ENCODE peak calls at places on chromosomes 1 and 21, in seven cellular contexts. P is lower lobe of right lung; H is CD4-positive, CD25-positive, alpha-beta regulatory T cell; F is ascending aorta; L is GM23338; B is right cardiac atrium; E is PC-3. J is an unnamed sample.

GRCh38 chr1:175319112-175319911 is 126.7 kb upstream of the KIAA0040 start:
- DNase-seq in H (peak; percentile 76), B (peak; percentile 91), P (peak; percentile 73), L (peak; percentile 84), F (peak; percentile 83), E (peak; percentile 79), J (no peak)

GRCh38 chr1:210397681-210398080 is 69.0 kb downstream of the HHAT start:
- DNase-seq in H (no peak), B (no peak), E (no peak), F (no peak), P (no peak), L (no peak), J (no peak)

GRCh38 chr1:58983159-58983558 is 199.3 kb upstream of the JUN start:
- DNase-seq in F (no peak), B (no peak), L (no peak), H (no peak), P (no peak), E (no peak), J (no peak)

GRCh38 chr1:41661428-41662060 is 177.1 kb upstream of the EDN2 start:
- DNase-seq in E (no peak), P (peak; percentile 60), H (no peak), F (peak; percentile 72), L (peak; percentile 25), B (peak; percentile 74), J (no peak)

GRCh38 chr1:14118691-14119485 is 418.9 kb downstream of the PRDM2 start:
- DNase-seq in L (no peak), H (no peak), F (no peak), E (no peak), P (no peak), B (no peak), J (no peak)

GRCh38 chr1:77281491-77282186 is at the start of gene AK5:
- DNase-seq in H (peak; percentile 49), F (peak; percentile 61), L (peak; percentile 75), E (peak; percentile 46), P (peak; percentile 41), B (peak; percentile 55), J (no peak)

GRCh38 chr1:19065526-19066247 is 109.2 kb upstream of the IFFO2 start:
- DNase-seq in B (no peak), F (no peak), H (no peak), P (peak; percentile 76), L (no peak), E (no peak), J (no peak)

GRCh38 chr1:184027751-184028682 is 9.5 kb downstream of the COLGALT2 start:
- DNase-seq in P (no peak), H (no peak), E (no peak), B (no peak), L (no peak), F (no peak), J (no peak)

GRCh38 chr1:240151126-240151735 is 59.5 kb downstream of the FMN2 start:
- DNase-seq in B (no peak), H (no peak), E (peak; percentile 52), F (no peak), P (no peak), L (no peak), J (no peak)

GRCh38 chr1:170095976-170096725 is 21.7 kb upstream of the KIFAP3 start:
- DNase-seq in F (no peak), H (no peak), L (no peak), E (no peak), P (no peak), B (no peak), J (no peak)

GRCh38 chr1:15249032-15249601 is 2.1 kb downstream of the FHAD1 start:
- DNase-seq in H (peak; percentile 44), L (no peak), B (no peak), E (no peak), P (no peak), F (no peak), J (no peak)

GRCh38 chr1:20329793-20330542 is 39.3 kb downstream of the VWA5B1 start:
- DNase-seq in F (no peak), E (no peak), L (peak; percentile 55), P (no peak), H (no peak), B (peak; percentile 20), J (no peak)

GRCh38 chr1:112673589-112674439 is 645 bp upstream of the MOV10 start:
- DNase-seq in L (peak; percentile 56), E (peak; percentile 66), B (no peak), H (peak; percentile 40), P (no peak), F (no peak), J (peak; percentile 36)

GRCh38 chr1:55155522-55155921 is 59.6 kb downstream of the USP24 start:
- DNase-seq in P (peak; percentile 44), L (peak; percentile 62), E (peak; percentile 50), H (peak; percentile 9), F (peak; percentile 67), B (peak; percentile 71), J (no peak)

GRCh38 chr1:77036560-77036959 is 169.3 kb downstream of the ST6GALNAC5 start:
- DNase-seq in E (peak; percentile 56), H (peak; percentile 28), B (no peak), L (peak; percentile 71), P (no peak), F (no peak), J (no peak)

GRCh38 chr1:48683878-48684277 is 92.8 kb downstream of the BEND5 start:
- DNase-seq in F (peak; percentile 75), H (no peak), L (no peak), P (no peak), E (no peak), B (peak; percentile 62), J (no peak)
- H3K27ac ChIP-seq in F (peak overlapping the region; percentile 86), H (no peak overlapping the region), L (no peak overlapping the region), P (no peak overlapping the region), E (no peak overlapping the region), B (no peak overlapping the region), J (no peak overlapping the region)

GRCh38 chr1:206558794-206559660 is 51.7 kb downstream of the RASSF5 start:
- DNase-seq in P (no peak), E (no peak), H (peak; percentile 71), B (no peak), F (no peak), L (no peak), J (no peak)

GRCh38 chr1:206556047-206556747 is 48.9 kb downstream of the RASSF5 start:
- DNase-seq in L (no peak), F (no peak), E (peak; percentile 42), P (no peak), H (peak; percentile 75), B (no peak), J (peak; percentile 24)

GRCh38 chr1:206559661-206559995 is 52.3 kb downstream of the RASSF5 start:
- DNase-seq in P (no peak), L (no peak), E (no peak), H (peak; percentile 36), F (no peak), B (no peak), J (no peak)

GRCh38 chr1:206556748-206557635 is 49.7 kb downstream of the RASSF5 start:
- DNase-seq in L (peak; percentile 80), P (peak; percentile 94), B (peak; percentile 93), F (peak; percentile 89), H (peak; percentile 94), E (peak; percentile 80), J (no peak)

DNA sequence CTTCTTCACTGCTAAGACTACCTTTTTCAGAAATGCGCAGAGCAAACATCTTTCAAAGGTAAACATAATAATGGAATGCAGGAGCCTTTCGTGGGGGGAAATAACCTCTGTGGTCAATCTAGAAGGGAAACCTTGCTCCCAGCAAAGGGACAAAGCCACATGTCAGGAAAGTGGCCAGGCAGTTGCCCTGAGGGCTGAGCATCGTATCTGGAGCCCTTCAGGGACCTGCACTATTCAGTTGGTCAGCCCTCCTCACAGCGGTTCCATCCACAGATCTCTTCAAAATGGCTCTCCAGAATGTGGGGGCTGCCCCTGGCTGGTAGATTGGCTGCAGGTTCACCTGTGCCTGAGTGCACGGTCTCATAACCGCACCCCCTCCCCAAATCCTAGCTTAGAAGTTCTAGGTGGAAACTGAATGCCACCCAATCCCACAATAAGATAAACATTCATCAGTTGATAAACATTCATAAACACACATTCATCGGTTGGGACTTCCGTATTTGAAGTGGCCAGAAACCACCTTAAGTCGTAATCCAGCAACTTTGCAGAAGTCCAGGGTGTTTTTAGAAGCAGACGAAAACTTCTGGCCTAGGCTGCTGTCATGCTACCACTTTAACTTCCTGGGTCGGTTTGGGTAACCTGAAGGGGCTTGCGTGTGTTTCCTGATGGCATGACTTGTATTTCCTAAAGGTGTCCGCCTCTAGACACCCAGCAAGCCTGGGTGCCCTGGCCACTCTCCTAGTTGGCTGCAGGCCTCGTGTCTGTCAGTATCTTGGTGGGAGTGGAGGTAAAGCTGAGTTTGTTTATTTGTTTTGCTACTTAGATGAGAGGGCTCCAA is 50.5 kb downstream of the RASSF5 start:
- DNase-seq in P (peak; percentile 64), E (peak; percentile 61), F (no peak), H (peak; percentile 69), B (no peak), L (no peak), J (no peak)
- H3K27ac ChIP-seq in P (peak overlapping the region; percentile 92), E (peak overlapping the region; percentile 3), F (peak overlapping the region; percentile 60), H (peak overlapping the region; percentile 83), B (peak overlapping the region; percentile 73), L (no peak overlapping the region), J (no peak overlapping the region)

DNA sequence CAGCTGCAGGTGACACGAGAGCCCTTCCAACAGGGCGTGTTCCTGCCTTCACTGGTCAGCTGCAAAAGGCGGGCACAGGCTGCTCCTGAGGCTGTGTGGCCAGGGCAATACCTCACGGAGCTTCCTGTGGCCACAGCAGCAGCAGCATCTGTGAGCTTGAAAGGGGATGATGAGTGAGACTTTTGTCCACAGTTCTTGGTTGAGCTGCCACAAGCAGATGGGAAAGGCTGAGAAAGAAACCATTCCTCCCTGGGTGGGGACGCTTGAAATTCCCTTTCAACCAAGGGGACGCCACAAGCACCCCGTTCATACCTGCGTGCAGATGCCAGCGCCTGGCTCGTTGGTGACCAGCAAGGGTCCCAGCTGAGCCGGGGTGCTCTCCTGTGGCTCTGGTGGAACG is 37.6 kb downstream of the B3GALT5 start:
- DNase-seq in H (no peak), F (peak; percentile 34), P (no peak), E (no peak), L (no peak), B (no peak), J (no peak)
- H3K27ac ChIP-seq in H (no peak overlapping the region), F (no peak overlapping the region), P (no peak overlapping the region), E (no peak overlapping the region), L (no peak overlapping the region), B (no peak overlapping the region), J (no peak overlapping the region)

DNA sequence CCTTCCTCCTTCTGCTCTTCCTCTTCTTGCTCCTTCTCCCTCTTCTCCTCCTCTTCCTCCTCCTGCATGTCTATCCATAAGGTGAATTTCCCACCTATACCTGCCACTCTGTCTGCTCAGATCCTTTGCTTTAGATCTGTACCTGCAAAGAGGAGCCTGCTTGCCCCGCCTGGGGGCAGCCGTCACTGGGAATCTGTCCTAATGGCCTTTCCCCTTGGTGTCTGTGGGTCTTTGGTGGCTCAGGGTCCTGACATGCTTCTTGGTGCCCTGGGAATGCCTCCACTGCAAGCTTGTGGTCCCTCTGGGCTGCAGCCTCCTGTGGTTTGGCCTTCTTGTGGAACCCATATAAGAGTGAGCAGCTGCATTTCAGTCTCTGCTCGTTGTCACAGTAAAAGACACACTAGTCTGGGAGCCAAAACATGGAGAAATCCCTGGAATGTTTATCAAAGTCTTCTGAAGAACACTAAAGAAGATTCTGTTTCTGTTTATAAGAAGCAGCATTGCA is 79.5 kb upstream of the CSF3R start:
- DNase-seq in B (no peak), F (no peak), P (peak; percentile 14), L (no peak), H (no peak), E (no peak), J (no peak)
- H3K27ac ChIP-seq in B (no peak overlapping the region), F (no peak overlapping the region), P (no peak overlapping the region), L (no peak overlapping the region), H (no peak overlapping the region), E (no peak overlapping the region), J (no peak overlapping the region)

GRCh38 chr1:53517821-53518352 is 58.7 kb downstream of the DMRTB1 start:
- DNase-seq in L (no peak), B (no peak), E (no peak), P (no peak), F (no peak), H (no peak), J (no peak)
- H3K27ac ChIP-seq in L (no peak overlapping the region), B (no peak overlapping the region), E (no peak overlapping the region), P (no peak overlapping the region), F (no peak overlapping the region), H (no peak overlapping the region), J (no peak overlapping the region)